ENCODE peak calls at places on chromosome 20, in ten cellular contexts. One of them, this sample, is unnamed.

GRCh38 chr20:7702141-7702540 is 238.1 kb downstream of the HAO1 start:
- DNase-seq in neural progenitor cell: no peak
- DNase-seq in endothelial cell of umbilical vein: no peak
- DNase-seq in A673: no peak
- DNase-seq in PC-3: no peak
- DNase-seq in astrocyte: no peak
- DNase-seq in GM12878: no peak
- DNase-seq in hepatocyte: no peak
- DNase-seq in H1: no peak
- DNase-seq in HCT116: no peak
- DNase-seq in this sample: no peak

GRCh38 chr20:35820715-35821114 is 48.9 kb downstream of the PHF20 start:
- DNase-seq in HCT116: no peak
- DNase-seq in GM12878: no peak
- DNase-seq in A673: no peak
- DNase-seq in astrocyte: peak; percentile 71
- DNase-seq in hepatocyte: no peak
- DNase-seq in neural progenitor cell: no peak
- DNase-seq in endothelial cell of umbilical vein: no peak
- DNase-seq in H1: no peak
- DNase-seq in PC-3: peak; percentile 13
- DNase-seq in this sample: no peak

GRCh38 chr20:10453241-10453640 is 18.1 kb downstream of the SLX4IP start:
- DNase-seq in A673: no peak
- DNase-seq in astrocyte: no peak
- DNase-seq in neural progenitor cell: no peak
- DNase-seq in H1: no peak
- DNase-seq in HCT116: no peak
- DNase-seq in GM12878: peak; percentile 66
- DNase-seq in endothelial cell of umbilical vein: no peak
- DNase-seq in PC-3: no peak
- DNase-seq in hepatocyte: no peak
- DNase-seq in this sample: no peak

GRCh38 chr20:56933331-56933698 is 304.2 kb downstream of the TFAP2C start:
- DNase-seq in GM12878: no peak
- DNase-seq in HCT116: no peak
- DNase-seq in endothelial cell of umbilical vein: no peak
- DNase-seq in A673: no peak
- DNase-seq in astrocyte: no peak
- DNase-seq in hepatocyte: no peak
- DNase-seq in PC-3: peak; percentile 82
- DNase-seq in H1: no peak
- DNase-seq in neural progenitor cell: no peak
- DNase-seq in this sample: no peak

GRCh38 chr20:1204061-1204460 is 807 bp downstream of the C20orf202 start:
- DNase-seq in A673: no peak
- DNase-seq in PC-3: no peak
- DNase-seq in endothelial cell of umbilical vein: no peak
- DNase-seq in GM12878: no peak
- DNase-seq in hepatocyte: no peak
- DNase-seq in HCT116: no peak
- DNase-seq in neural progenitor cell: no peak
- DNase-seq in H1: no peak
- DNase-seq in astrocyte: no peak
- DNase-seq in this sample: no peak

GRCh38 chr20:43731469-43731868 is 4.7 kb upstream of the GTSF1L start:
- DNase-seq in H1: no peak
- DNase-seq in neural progenitor cell: no peak
- DNase-seq in PC-3: peak; percentile 13
- DNase-seq in A673: peak; percentile 40
- DNase-seq in HCT116: no peak
- DNase-seq in GM12878: no peak
- DNase-seq in endothelial cell of umbilical vein: no peak
- DNase-seq in astrocyte: peak; percentile 76
- DNase-seq in hepatocyte: no peak
- DNase-seq in this sample: no peak

GRCh38 chr20:33443006-33443511 is 504 bp downstream of the SNTA1 start:
- DNase-seq in GM12878: no peak
- DNase-seq in H1: no peak
- DNase-seq in neural progenitor cell: no peak
- DNase-seq in A673: no peak
- DNase-seq in PC-3: no peak
- DNase-seq in endothelial cell of umbilical vein: no peak
- DNase-seq in HCT116: no peak
- DNase-seq in hepatocyte: peak; percentile 72
- DNase-seq in astrocyte: no peak
- DNase-seq in this sample: no peak

GRCh38 chr20:44384423-44385027 is 29.0 kb downstream of the HNF4A start:
- DNase-seq in H1: peak; percentile 94
- DNase-seq in hepatocyte: peak; percentile 90
- DNase-seq in PC-3: peak; percentile 87
- DNase-seq in endothelial cell of umbilical vein: peak; percentile 73
- DNase-seq in A673: peak; percentile 75
- DNase-seq in GM12878: peak; percentile 26
- DNase-seq in neural progenitor cell: peak; percentile 85
- DNase-seq in astrocyte: no peak
- DNase-seq in HCT116: peak; percentile 54
- DNase-seq in this sample: peak; percentile 16

GRCh38 chr20:63177134-63177784 is 38.7 kb downstream of the YTHDF1 start:
- DNase-seq in GM12878: no peak
- DNase-seq in HCT116: no peak
- DNase-seq in H1: peak; percentile 82
- DNase-seq in endothelial cell of umbilical vein: no peak
- DNase-seq in neural progenitor cell: peak; percentile 86
- DNase-seq in PC-3: no peak
- DNase-seq in astrocyte: no peak
- DNase-seq in hepatocyte: peak; percentile 44
- DNase-seq in A673: peak; percentile 42
- DNase-seq in this sample: no peak

GRCh38 chr20:63176035-63176434 is 39.9 kb downstream of the YTHDF1 start:
- DNase-seq in astrocyte: no peak
- DNase-seq in A673: no peak
- DNase-seq in hepatocyte: peak; percentile 44
- DNase-seq in HCT116: no peak
- DNase-seq in GM12878: no peak
- DNase-seq in PC-3: no peak
- DNase-seq in H1: peak; percentile 79
- DNase-seq in endothelial cell of umbilical vein: no peak
- DNase-seq in neural progenitor cell: peak; percentile 84
- DNase-seq in this sample: no peak

GRCh38 chr20:63177785-63178444 is 38.0 kb downstream of the YTHDF1 start:
- DNase-seq in A673: peak; percentile 31
- DNase-seq in GM12878: no peak
- DNase-seq in neural progenitor cell: peak; percentile 56
- DNase-seq in HCT116: no peak
- DNase-seq in H1: peak; percentile 77
- DNase-seq in astrocyte: no peak
- DNase-seq in hepatocyte: no peak
- DNase-seq in endothelial cell of umbilical vein: no peak
- DNase-seq in PC-3: no peak
- DNase-seq in this sample: no peak

GRCh38 chr20:63175031-63175895 is 40.7 kb downstream of the YTHDF1 start:
- DNase-seq in endothelial cell of umbilical vein: no peak
- DNase-seq in HCT116: no peak
- DNase-seq in neural progenitor cell: no peak
- DNase-seq in H1: no peak
- DNase-seq in hepatocyte: no peak
- DNase-seq in astrocyte: no peak
- DNase-seq in A673: no peak
- DNase-seq in PC-3: no peak
- DNase-seq in GM12878: no peak
- DNase-seq in this sample: no peak

DNA sequence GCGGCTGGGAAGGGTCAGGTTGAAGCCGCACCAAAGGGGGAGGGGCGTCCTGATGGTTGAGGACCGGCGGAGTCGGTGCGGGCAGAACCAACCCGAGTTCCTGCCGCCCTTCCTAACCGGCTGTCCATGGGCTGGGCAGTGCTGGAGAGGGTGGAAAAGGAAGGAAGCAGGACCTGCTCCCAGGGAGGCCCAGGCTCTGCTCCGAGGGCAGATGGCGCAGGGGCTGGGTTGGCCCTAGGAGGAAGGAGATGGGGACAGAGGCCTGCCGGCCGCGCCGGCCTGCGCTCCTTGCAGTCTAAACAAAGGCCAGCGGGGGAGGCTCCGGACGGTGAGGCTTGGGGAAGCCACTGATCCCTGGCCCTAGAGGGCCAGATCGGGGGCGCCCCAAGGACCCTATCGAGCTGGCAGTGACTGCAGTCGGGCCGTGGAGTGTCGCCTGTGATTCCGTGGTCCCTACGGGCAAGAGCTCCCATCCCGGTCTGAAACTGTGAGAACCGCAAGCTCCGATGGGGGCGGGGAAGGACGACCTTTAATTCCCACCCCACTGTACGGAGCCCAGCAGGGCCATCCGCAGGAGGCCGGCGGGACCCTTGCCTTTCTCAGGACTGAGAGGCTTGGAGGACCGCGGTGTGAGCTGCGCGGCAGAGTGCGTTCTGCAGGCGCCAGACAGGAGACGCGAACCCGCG is 39.3 kb downstream of the YTHDF1 start:
- DNase-seq in H1: peak; percentile 77
- DNase-seq in A673: no peak
- DNase-seq in endothelial cell of umbilical vein: no peak
- DNase-seq in PC-3: no peak
- DNase-seq in neural progenitor cell: peak; percentile 68
- DNase-seq in astrocyte: no peak
- DNase-seq in GM12878: no peak
- DNase-seq in hepatocyte: no peak
- DNase-seq in HCT116: no peak
- DNase-seq in this sample: no peak
- TF ChIP-seq EZH2 in H1: peak; percentile 85
- TF ChIP-seq EZH2 in A673: peak; percentile 95
- TF ChIP-seq EZH2 in endothelial cell of umbilical vein: no peak
- TF ChIP-seq EZH2 in PC-3: no peak
- TF ChIP-seq EZH2 in neural progenitor cell: peak; percentile 93
- TF ChIP-seq EZH2 in astrocyte: peak; percentile 80
- TF ChIP-seq EZH2 in GM12878: no peak
- TF ChIP-seq EZH2 in hepatocyte: no peak
- TF ChIP-seq EZH2 in HCT116: no peak
- TF ChIP-seq EZH2 in this sample: no peak

GRCh38 chr20:46810442-46811327 is 84.0 kb upstream of the EYA2 start:
- DNase-seq in PC-3: no peak
- DNase-seq in astrocyte: no peak
- DNase-seq in neural progenitor cell: no peak
- DNase-seq in HCT116: no peak
- DNase-seq in H1: no peak
- DNase-seq in hepatocyte: no peak
- DNase-seq in GM12878: no peak
- DNase-seq in A673: no peak
- DNase-seq in endothelial cell of umbilical vein: no peak
- DNase-seq in this sample: no peak
- TF ChIP-seq EZH2 in PC-3: no peak
- TF ChIP-seq EZH2 in astrocyte: no peak
- TF ChIP-seq EZH2 in neural progenitor cell: no peak
- TF ChIP-seq EZH2 in HCT116: no peak
- TF ChIP-seq EZH2 in H1: no peak
- TF ChIP-seq EZH2 in hepatocyte: no peak
- TF ChIP-seq EZH2 in GM12878: no peak
- TF ChIP-seq EZH2 in A673: no peak
- TF ChIP-seq EZH2 in endothelial cell of umbilical vein: no peak
- TF ChIP-seq EZH2 in this sample: no peak

GRCh38 chr20:46312945-46313861 is 4.9 kb upstream of the CDH22 start:
- DNase-seq in PC-3: no peak
- DNase-seq in H1: no peak
- DNase-seq in A673: no peak
- DNase-seq in neural progenitor cell: no peak
- DNase-seq in HCT116: no peak
- DNase-seq in GM12878: no peak
- DNase-seq in astrocyte: no peak
- DNase-seq in hepatocyte: no peak
- DNase-seq in endothelial cell of umbilical vein: no peak
- DNase-seq in this sample: no peak

GRCh38 chr20:46317685-46318177 is 9.4 kb upstream of the CDH22 start:
- DNase-seq in HCT116: no peak
- DNase-seq in endothelial cell of umbilical vein: no peak
- DNase-seq in GM12878: no peak
- DNase-seq in hepatocyte: no peak
- DNase-seq in PC-3: no peak
- DNase-seq in A673: no peak
- DNase-seq in neural progenitor cell: no peak
- DNase-seq in astrocyte: no peak
- DNase-seq in H1: no peak
- DNase-seq in this sample: no peak

GRCh38 chr20:46315311-46315710 is 7.0 kb upstream of the CDH22 start:
- DNase-seq in GM12878: no peak
- DNase-seq in neural progenitor cell: no peak
- DNase-seq in endothelial cell of umbilical vein: no peak
- DNase-seq in HCT116: no peak
- DNase-seq in H1: no peak
- DNase-seq in hepatocyte: no peak
- DNase-seq in astrocyte: no peak
- DNase-seq in PC-3: no peak
- DNase-seq in A673: no peak
- DNase-seq in this sample: no peak

GRCh38 chr20:46312075-46312944 is 4.0 kb upstream of the CDH22 start:
- DNase-seq in H1: peak; percentile 87
- DNase-seq in neural progenitor cell: peak; percentile 88
- DNase-seq in endothelial cell of umbilical vein: no peak
- DNase-seq in hepatocyte: peak; percentile 25
- DNase-seq in A673: peak; percentile 9
- DNase-seq in astrocyte: no peak
- DNase-seq in HCT116: no peak
- DNase-seq in PC-3: no peak
- DNase-seq in GM12878: no peak
- DNase-seq in this sample: no peak

GRCh38 chr20:46316984-46317684 is 8.8 kb upstream of the CDH22 start:
- DNase-seq in HCT116: no peak
- DNase-seq in A673: no peak
- DNase-seq in H1: no peak
- DNase-seq in astrocyte: no peak
- DNase-seq in endothelial cell of umbilical vein: no peak
- DNase-seq in PC-3: no peak
- DNase-seq in GM12878: no peak
- DNase-seq in hepatocyte: no peak
- DNase-seq in neural progenitor cell: no peak
- DNase-seq in this sample: no peak
- TF ChIP-seq EZH2 in HCT116: no peak
- TF ChIP-seq EZH2 in A673: no peak
- TF ChIP-seq EZH2 in H1: no peak
- TF ChIP-seq EZH2 in astrocyte: no peak
- TF ChIP-seq EZH2 in endothelial cell of umbilical vein: no peak
- TF ChIP-seq EZH2 in PC-3: no peak
- TF ChIP-seq EZH2 in GM12878: no peak
- TF ChIP-seq EZH2 in hepatocyte: no peak
- TF ChIP-seq EZH2 in neural progenitor cell: no peak
- TF ChIP-seq EZH2 in this sample: no peak

GRCh38 chr20:17225891-17226409 is 890 bp upstream of the PCSK2 start:
- DNase-seq in HCT116: no peak
- DNase-seq in A673: peak; percentile 65
- DNase-seq in H1: peak; percentile 56
- DNase-seq in PC-3: no peak
- DNase-seq in neural progenitor cell: peak; percentile 66
- DNase-seq in astrocyte: no peak
- DNase-seq in GM12878: no peak
- DNase-seq in endothelial cell of umbilical vein: no peak
- DNase-seq in hepatocyte: peak; percentile 41
- DNase-seq in this sample: no peak

GRCh38 chr20:17228624-17229061 is 1.8 kb downstream of the PCSK2 start:
- DNase-seq in astrocyte: no peak
- DNase-seq in hepatocyte: peak; percentile 11
- DNase-seq in A673: peak; percentile 95
- DNase-seq in HCT116: no peak
- DNase-seq in H1: peak; percentile 76
- DNase-seq in endothelial cell of umbilical vein: no peak
- DNase-seq in GM12878: no peak
- DNase-seq in neural progenitor cell: peak; percentile 53
- DNase-seq in PC-3: no peak
- DNase-seq in this sample: peak; percentile 16

GRCh38 chr20:17227199-17227535 is 327 bp downstream of the PCSK2 start:
- DNase-seq in neural progenitor cell: no peak
- DNase-seq in PC-3: no peak
- DNase-seq in A673: no peak
- DNase-seq in HCT116: no peak
- DNase-seq in hepatocyte: peak; percentile 5
- DNase-seq in GM12878: no peak
- DNase-seq in astrocyte: no peak
- DNase-seq in endothelial cell of umbilical vein: no peak
- DNase-seq in H1: peak; percentile 48
- DNase-seq in this sample: no peak

GRCh38 chr20:17227669-17228623 is 1.1 kb downstream of the PCSK2 start:
- DNase-seq in endothelial cell of umbilical vein: no peak
- DNase-seq in astrocyte: no peak
- DNase-seq in GM12878: no peak
- DNase-seq in H1: peak; percentile 59
- DNase-seq in hepatocyte: peak; percentile 53
- DNase-seq in PC-3: no peak
- DNase-seq in neural progenitor cell: peak; percentile 89
- DNase-seq in A673: peak; percentile 86
- DNase-seq in HCT116: no peak
- DNase-seq in this sample: no peak

DNA sequence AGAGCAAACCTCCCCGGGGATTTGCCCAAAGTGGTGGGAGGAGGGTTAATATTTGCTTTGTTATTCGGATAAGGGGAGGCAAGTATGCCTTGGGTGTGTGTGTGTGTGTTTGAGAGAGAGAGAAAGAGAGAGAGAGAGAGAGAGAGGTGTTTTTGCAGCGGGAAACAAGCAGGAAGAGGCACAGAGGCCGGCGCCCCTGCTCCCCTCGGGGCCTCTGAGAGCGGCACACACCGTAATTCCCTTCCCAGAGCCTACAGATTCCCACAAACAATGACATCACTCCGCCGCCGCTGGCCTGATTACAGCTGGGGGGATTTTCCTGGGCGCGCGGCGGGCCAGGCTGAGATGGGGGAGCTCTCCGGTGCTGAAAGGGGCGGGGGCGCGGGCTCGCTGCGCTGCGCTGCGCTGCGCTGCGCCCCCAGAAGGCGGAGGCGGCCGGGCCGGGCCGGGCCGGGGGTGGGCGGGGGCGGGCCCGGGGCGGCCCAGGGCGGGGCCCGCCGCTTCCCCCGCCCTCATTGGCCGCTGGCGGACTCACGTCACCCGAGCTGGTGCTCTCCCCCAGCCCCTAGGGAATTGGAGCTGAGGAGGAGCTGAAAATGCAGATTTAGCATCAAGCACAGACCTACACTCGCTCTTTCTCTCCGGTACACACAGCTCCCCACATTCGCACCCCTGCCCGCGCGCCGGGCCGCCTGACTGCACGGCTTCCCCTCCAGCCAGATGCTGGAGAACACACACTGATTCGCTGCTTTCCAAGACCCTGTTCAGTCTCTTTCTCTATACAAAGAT is at the start of gene PCSK2:
- DNase-seq in GM12878: no peak
- DNase-seq in A673: peak; percentile 98
- DNase-seq in H1: peak; percentile 88
- DNase-seq in hepatocyte: peak; percentile 93
- DNase-seq in PC-3: no peak
- DNase-seq in astrocyte: peak; percentile 34
- DNase-seq in neural progenitor cell: peak; percentile 97
- DNase-seq in endothelial cell of umbilical vein: no peak
- DNase-seq in HCT116: no peak
- DNase-seq in this sample: peak; percentile 75
- TF ChIP-seq EZH2 in GM12878: no peak
- TF ChIP-seq EZH2 in A673: no peak
- TF ChIP-seq EZH2 in H1: no peak
- TF ChIP-seq EZH2 in hepatocyte: no peak
- TF ChIP-seq EZH2 in PC-3: no peak
- TF ChIP-seq EZH2 in astrocyte: no peak
- TF ChIP-seq EZH2 in neural progenitor cell: no peak
- TF ChIP-seq EZH2 in endothelial cell of umbilical vein: no peak
- TF ChIP-seq EZH2 in HCT116: no peak
- TF ChIP-seq EZH2 in this sample: no peak